ENCODE peak calls at places on chromosomes 4 and X, in nine cellular contexts. U, O, Z, E, H, R, A, B and J are unnamed samples.

GRCh38 chrX:24574743-24575142 is 72.4 kb downstream of the PCYT1B start:
- DNase-seq in U (no peak), O (no peak), Z (no peak), E (no peak), H (no peak), R (no peak), A (no peak), B (no peak), J (no peak)

GRCh38 chr4:124282301-124282898 is 430.1 kb downstream of the ANKRD50 start:
- DNase-seq in U (no peak), O (no peak), Z (no peak), E (no peak), H (peak), R (no peak), A (no peak), B (no peak), J (no peak)

GRCh38 chr4:113481820-113482219 is 279.7 kb downstream of the CAMK2D start:
- DNase-seq in U (no peak), O (no peak), Z (no peak), E (no peak), H (no peak), R (no peak), A (no peak), B (no peak), J (no peak)

GRCh38 chr4:153154010-153154975 is 50.0 kb upstream of the TRIM2 start:
- DNase-seq in U (no peak), O (no peak), Z (no peak), E (no peak), H (peak), R (no peak), A (peak), B (peak), J (no peak)

GRCh38 chrX:38754102-38754790 is 47.0 kb upstream of the MID1IP1 start:
- DNase-seq in U (peak), O (peak), Z (peak), E (peak), H (peak), R (peak), A (peak), B (peak), J (peak)

GRCh38 chr4:75555294-75556164 is at the start of gene ODAPH:
- DNase-seq in U (no peak), O (peak), Z (no peak), E (no peak), H (no peak), R (no peak), A (peak), B (peak), J (no peak)

GRCh38 chr4:56907489-56908205 is at the start of gene REST:
- DNase-seq in U (peak), O (peak), Z (peak), E (peak), H (peak), R (no peak), A (peak), B (peak), J (peak)

GRCh38 chrX:53511302-53511701 is 77.1 kb upstream of the HSD17B10 start:
- DNase-seq in U (no peak), O (no peak), Z (no peak), E (no peak), H (no peak), R (no peak), A (no peak), B (no peak), J (no peak)

GRCh38 chrX:53287493-53288138 is 6.2 kb upstream of the IQSEC2 start:
- DNase-seq in U (no peak), O (no peak), Z (no peak), E (peak), H (peak), R (peak), A (peak), B (peak), J (no peak)

GRCh38 chrX:68647156-68647957 is at the start of gene STARD8:
- DNase-seq in U (peak), O (peak), Z (peak), E (peak), H (no peak), R (no peak), A (peak), B (peak), J (peak)

GRCh38 chrX:55033429-55033828 is 2.7 kb upstream of the ALAS2 start:
- DNase-seq in U (no peak), O (no peak), Z (no peak), E (no peak), H (no peak), R (no peak), A (no peak), B (no peak), J (no peak)

GRCh38 chrX:77658886-77659285 is 127.1 kb downstream of the ATRX start:
- DNase-seq in U (no peak), O (no peak), Z (no peak), E (no peak), H (no peak), R (no peak), A (no peak), B (no peak), J (no peak)

GRCh38 chrX:53321216-53321942 is 40.0 kb upstream of the IQSEC2 start:
- DNase-seq in U (no peak), O (no peak), Z (no peak), E (no peak), H (no peak), R (no peak), A (no peak), B (no peak), J (no peak)

GRCh38 chr4:90127706-90128345 is 632 bp downstream of the CCSER1 start:
- DNase-seq in U (no peak), O (peak), Z (peak), E (no peak), H (peak), R (no peak), A (no peak), B (peak), J (no peak)

GRCh38 chr4:184163813-184164212 is 53.9 kb downstream of the ENPP6 start:
- DNase-seq in U (peak), O (peak), Z (peak), E (peak), H (peak), R (no peak), A (peak), B (peak), J (peak)

GRCh38 chr4:8261851-8262535 is 7.6 kb upstream of the HTRA3 start:
- DNase-seq in U (no peak), O (no peak), Z (no peak), E (no peak), H (no peak), R (no peak), A (no peak), B (no peak), J (no peak)

GRCh38 chr4:181569553-181569952 is 673.6 kb upstream of the TENM3 start:
- DNase-seq in U (no peak), O (peak), Z (no peak), E (no peak), H (no peak), R (no peak), A (peak), B (peak), J (no peak)

GRCh38 chrX:112800901-112801775 is 39.5 kb downstream of the AMOT start:
- DNase-seq in U (no peak), O (no peak), Z (no peak), E (no peak), H (no peak), R (no peak), A (no peak), B (no peak), J (peak)

GRCh38 chr4:159284733-159285132 is 181.9 kb downstream of the RAPGEF2 start:
- DNase-seq in U (no peak), O (no peak), Z (no peak), E (no peak), H (no peak), R (no peak), A (no peak), B (no peak), J (no peak)

GRCh38 chr4:31918891-31919290 is 1198.7 kb downstream of the PCDH7 start:
- DNase-seq in U (no peak), O (no peak), Z (no peak), E (no peak), H (no peak), R (no peak), A (no peak), B (no peak), J (no peak)

GRCh38 chr4:87007345-87008181 is 72.8 kb downstream of the AFF1 start:
- DNase-seq in U (peak), O (peak), Z (peak), E (peak), H (peak), R (no peak), A (peak), B (peak), J (peak)

GRCh38 chrX:16678689-16679088 is 28.7 kb downstream of the S100G start:
- DNase-seq in U (peak), O (no peak), Z (no peak), E (no peak), H (no peak), R (no peak), A (no peak), B (no peak), J (no peak)

DNA sequence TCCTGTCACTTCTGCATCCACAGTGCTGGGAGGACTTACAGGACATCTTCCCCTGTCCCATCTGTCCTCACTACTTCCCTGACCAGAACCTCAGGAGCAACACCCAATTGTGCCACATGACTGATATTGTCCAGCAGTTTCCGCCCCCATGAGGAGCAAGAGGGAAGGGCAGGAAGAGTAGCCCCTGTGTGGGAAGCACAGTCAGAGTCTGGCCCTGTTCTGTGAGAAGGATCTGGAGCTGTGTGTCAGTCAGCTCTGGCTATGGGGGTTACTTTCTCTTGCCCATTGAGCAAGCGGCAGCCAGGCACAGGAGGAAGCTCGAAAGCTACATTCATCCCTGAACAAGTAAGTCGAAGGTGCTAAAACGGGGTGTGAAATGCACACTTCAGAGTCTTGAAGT is 14.8 kb upstream of the TRIM60 start:
- DNase-seq in U (no peak), O (peak), Z (peak), E (no peak), H (no peak), R (no peak), A (no peak), B (peak), J (no peak)
- TF ChIP-seq CTCF in U (no peak), O (peak), Z (peak), E (no peak), H (no peak), R (peak), A (peak), B (peak), J (peak)

DNA sequence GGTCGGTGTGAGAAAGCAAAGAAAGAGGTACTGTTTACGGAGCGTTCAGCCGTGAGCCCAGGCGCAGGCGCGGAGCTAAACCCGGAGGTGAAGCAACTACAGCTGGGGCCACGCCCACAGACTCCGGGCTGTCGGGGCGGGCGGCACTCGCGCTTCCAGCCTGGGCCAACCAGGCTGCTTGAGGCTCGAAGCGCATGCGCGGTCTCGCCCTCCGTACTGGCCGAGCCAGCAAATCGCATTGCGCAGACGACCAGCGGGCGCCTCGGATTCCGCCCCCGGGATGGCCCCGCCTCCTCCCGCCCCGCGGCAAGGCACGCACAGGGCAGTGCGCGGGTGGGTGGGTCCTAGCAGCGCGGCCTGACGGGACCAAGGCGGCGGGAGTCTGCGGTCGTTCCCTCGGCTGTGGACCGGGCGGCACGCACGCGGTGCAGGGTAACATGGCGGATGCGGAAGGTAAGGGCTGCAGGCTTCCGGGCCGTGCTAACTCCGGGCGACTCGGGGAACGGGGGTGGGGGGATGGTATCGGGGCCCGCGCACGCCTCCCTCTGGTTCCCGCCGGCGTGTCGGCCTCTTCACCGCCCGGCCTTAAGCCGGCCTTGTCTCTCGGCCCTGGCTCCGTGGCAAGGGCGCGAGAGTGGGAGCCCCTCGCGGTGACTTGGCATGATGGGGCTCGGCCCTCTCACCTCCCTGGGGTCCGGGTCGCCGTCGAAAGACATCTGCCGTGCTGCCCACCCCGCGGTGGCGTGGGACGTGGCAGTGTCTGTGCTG is at the start of gene DKC1:
- DNase-seq in U (peak), O (peak), Z (peak), E (peak), H (peak), R (peak), A (peak), B (peak), J (peak)
- TF ChIP-seq CTCF in U (no peak), O (no peak), Z (no peak), E (no peak), H (no peak), R (peak), A (peak), B (no peak), J (peak)

GRCh38 chr4:37976991-37977470 is 16.8 kb downstream of the PTTG2 start:
- DNase-seq in U (peak), O (peak), Z (peak), E (peak), H (peak), R (peak), A (peak), B (peak), J (peak)
- TF ChIP-seq CTCF in U (no peak), O (peak), Z (no peak), E (no peak), H (no peak), R (no peak), A (no peak), B (no peak), J (peak)

GRCh38 chr4:92268642-92269041 is 35.1 kb upstream of the GRID2 start:
- DNase-seq in U (no peak), O (no peak), Z (no peak), E (no peak), H (no peak), R (no peak), A (no peak), B (no peak), J (no peak)

GRCh38 chr4:92265798-92266197 is 38.0 kb upstream of the GRID2 start:
- DNase-seq in U (no peak), O (no peak), Z (no peak), E (no peak), H (no peak), R (no peak), A (no peak), B (no peak), J (no peak)

GRCh38 chr4:92265066-92265465 is 38.7 kb upstream of the GRID2 start:
- DNase-seq in U (no peak), O (no peak), Z (no peak), E (no peak), H (no peak), R (no peak), A (no peak), B (no peak), J (no peak)

GRCh38 chr4:92266521-92266920 is 37.2 kb upstream of the GRID2 start:
- DNase-seq in U (no peak), O (no peak), Z (no peak), E (no peak), H (no peak), R (no peak), A (no peak), B (no peak), J (no peak)

DNA sequence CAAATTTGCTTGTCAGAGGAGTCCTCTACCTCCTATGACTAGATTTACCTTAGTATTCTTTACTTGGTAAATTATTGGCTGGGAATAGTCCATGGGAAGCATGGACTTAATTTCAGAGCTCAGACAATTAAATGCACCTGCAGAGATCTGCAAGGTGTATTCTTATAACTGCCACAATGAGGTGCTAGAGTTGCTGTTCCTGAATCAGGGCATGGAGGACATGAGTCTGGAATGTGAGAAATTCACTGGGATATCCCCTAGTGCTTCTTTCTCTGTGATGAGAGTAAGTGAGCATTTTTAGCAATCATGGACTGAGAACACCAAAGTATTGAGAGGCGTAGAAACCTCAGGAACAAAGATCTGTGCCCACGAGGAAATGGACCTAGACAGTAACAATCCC is 32.9 kb upstream of the GRID2 start:
- DNase-seq in U (no peak), O (no peak), Z (no peak), E (no peak), H (no peak), R (no peak), A (no peak), B (peak), J (no peak)
- TF ChIP-seq CTCF in U (peak), O (no peak), Z (no peak), E (no peak), H (no peak), R (no peak), A (no peak), B (peak), J (no peak)

DNA sequence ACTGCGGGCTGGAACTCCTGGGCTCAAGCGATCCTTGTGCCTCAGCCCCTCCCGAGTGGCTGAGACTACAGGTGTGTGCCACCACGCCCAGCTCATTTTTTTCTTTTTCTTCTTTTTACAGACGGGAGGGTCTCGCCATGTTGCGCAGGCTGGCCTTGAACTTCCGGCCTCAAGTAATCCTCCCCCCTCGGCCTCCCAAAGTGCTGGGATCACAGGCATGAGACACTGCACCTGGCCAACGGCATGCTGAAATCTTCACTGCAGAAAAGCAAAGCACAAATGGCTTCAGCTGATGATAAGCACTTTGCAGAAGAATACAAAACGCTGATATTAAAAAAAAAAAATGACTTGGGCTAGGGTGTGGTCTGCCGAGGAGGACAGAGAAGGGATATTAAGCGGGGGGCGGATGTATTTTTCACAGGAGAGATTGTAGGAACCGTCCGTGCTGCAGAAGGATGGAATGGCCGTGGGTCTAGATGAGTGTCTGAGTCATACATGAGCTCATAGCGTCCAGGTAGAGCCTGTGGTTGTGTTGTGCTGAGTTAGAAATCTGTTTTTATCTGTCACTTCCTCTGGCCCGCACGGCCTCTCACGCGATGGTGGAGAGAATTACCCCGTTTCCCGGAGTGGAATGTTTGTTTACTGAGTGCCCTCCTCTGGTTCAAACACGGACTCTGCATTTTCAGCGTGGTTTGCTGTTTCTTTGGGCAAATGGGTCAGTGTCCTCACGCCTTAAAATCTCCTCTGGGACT is 8.5 kb upstream of the AKAP17A start:
- DNase-seq in U (no peak), O (no peak), Z (no peak), E (no peak), H (no peak), R (no peak), A (peak), B (peak), J (no peak)
- TF ChIP-seq CTCF in U (no peak), O (no peak), Z (no peak), E (no peak), H (no peak), R (no peak), A (no peak), B (no peak), J (no peak)